ENCODE peak calls at places on chromosomes 7 and 10, in ten cellular contexts. Z, S, M, R, U, K, J, T, Y and N are unnamed samples.

GRCh38 chr10:30995081-30995480 is 36.6 kb downstream of the ZNF438 start:
- DNase-seq in K (no peak), U (no peak), J (no peak), M (no peak), R (no peak), T (no peak), Z (no peak), S (no peak), Y (no peak), N (no peak)

GRCh38 chr7:66845382-66846095 is 75.5 kb upstream of the TMEM248 start:
- DNase-seq in M (no peak), R (no peak), Y (no peak), U (no peak), T (no peak), K (no peak), S (no peak), J (no peak), Z (no peak), N (peak)

GRCh38 chr7:44470628-44471245 is 19.7 kb downstream of the NUDCD3 start:
- DNase-seq in S (no peak), Y (no peak), U (no peak), Z (no peak), T (no peak), M (no peak), R (no peak), J (no peak), K (no peak), N (no peak)

GRCh38 chr10:61463035-61463909 is 10.1 kb upstream of the TMEM26 start:
- DNase-seq in Y (no peak), S (no peak), M (no peak), J (peak), T (no peak), K (no peak), U (no peak), R (no peak), Z (peak), N (no peak)

GRCh38 chr10:17227367-17228080 is 517 bp upstream of the VIM start:
- DNase-seq in U (no peak), S (no peak), R (no peak), T (no peak), Y (no peak), M (no peak), J (no peak), Z (no peak), K (no peak), N (no peak)

GRCh38 chr10:33126118-33126517 is 168.1 kb upstream of the ITGB1 start:
- DNase-seq in T (no peak), S (no peak), U (peak), Z (no peak), J (peak), M (no peak), K (no peak), Y (no peak), R (no peak), N (no peak)

GRCh38 chr10:32381165-32381564 is 34.2 kb upstream of the EPC1 start:
- DNase-seq in M (no peak), R (no peak), T (no peak), J (no peak), K (no peak), Z (no peak), S (no peak), Y (no peak), U (no peak), N (no peak)

GRCh38 chr10:74314166-74314565 is 163.1 kb downstream of the ADK start:
- DNase-seq in K (no peak), U (no peak), Y (no peak), Z (no peak), R (no peak), J (no peak), T (no peak), M (no peak), S (no peak), N (no peak)

GRCh38 chr10:10160821-10161312 is 856.8 kb upstream of the CELF2 start:
- DNase-seq in R (no peak), Y (no peak), J (no peak), T (no peak), Z (no peak), M (no peak), K (no peak), S (no peak), U (no peak), N (no peak)

GRCh38 chr7:102006695-102007094 is 189.3 kb downstream of the CUX1 start:
- DNase-seq in J (no peak), U (no peak), T (no peak), Y (no peak), R (no peak), K (no peak), S (no peak), M (no peak), Z (no peak), N (no peak)